ENCODE peak calls at places on chromosomes 6 and 20, in four cellular contexts. One of them, this sample, is unnamed.

GRCh38 chr6:112232845-112233256 is 21.5 kb downstream of the LAMA4 start:
- DNase-seq in astrocyte of the cerebellum: peak
- DNase-seq in G401: no peak
- DNase-seq in dermis blood vessel endothelial cell: peak
- DNase-seq in this sample: no peak

GRCh38 chr6:145544031-145544430 is 191.3 kb downstream of the EPM2A start:
- DNase-seq in dermis blood vessel endothelial cell: no peak
- DNase-seq in astrocyte of the cerebellum: peak
- DNase-seq in G401: no peak
- DNase-seq in this sample: peak

GRCh38 chr20:24868396-24868927 is 80.6 kb upstream of the CST7 start:
- DNase-seq in G401: no peak
- DNase-seq in dermis blood vessel endothelial cell: no peak
- DNase-seq in astrocyte of the cerebellum: no peak
- DNase-seq in this sample: no peak

GRCh38 chr6:89566930-89567634 is 71.5 kb downstream of the LYRM2 start:
- DNase-seq in astrocyte of the cerebellum: peak
- DNase-seq in G401: peak
- DNase-seq in dermis blood vessel endothelial cell: no peak
- DNase-seq in this sample: no peak

GRCh38 chr6:75207211-75207984 is 1.5 kb upstream of the COL12A1 start:
- DNase-seq in astrocyte of the cerebellum: no peak
- DNase-seq in dermis blood vessel endothelial cell: no peak
- DNase-seq in G401: no peak
- DNase-seq in this sample: no peak

GRCh38 chr20:44118185-44119034 is 68.6 kb downstream of the JPH2 start:
- DNase-seq in G401: no peak
- DNase-seq in astrocyte of the cerebellum: no peak
- DNase-seq in dermis blood vessel endothelial cell: no peak
- DNase-seq in this sample: no peak

GRCh38 chr6:132401941-132402275 is 633 bp upstream of the MOXD1 start:
- DNase-seq in G401: no peak
- DNase-seq in dermis blood vessel endothelial cell: no peak
- DNase-seq in astrocyte of the cerebellum: no peak
- DNase-seq in this sample: no peak

GRCh38 chr6:109055771-109056235 is 38.8 kb downstream of the SESN1 start:
- DNase-seq in G401: no peak
- DNase-seq in astrocyte of the cerebellum: no peak
- DNase-seq in dermis blood vessel endothelial cell: no peak
- DNase-seq in this sample: no peak

GRCh38 chr6:166266336-166266735 is 41.9 kb downstream of the PRR18 start:
- DNase-seq in dermis blood vessel endothelial cell: no peak
- DNase-seq in G401: no peak
- DNase-seq in astrocyte of the cerebellum: no peak
- DNase-seq in this sample: no peak

GRCh38 chr6:6623553-6623952 is 35.0 kb downstream of the LY86 start:
- DNase-seq in astrocyte of the cerebellum: no peak
- DNase-seq in G401: no peak
- DNase-seq in dermis blood vessel endothelial cell: no peak
- DNase-seq in this sample: no peak

GRCh38 chr6:39785281-39785680 is 6.9 kb upstream of the DAAM2 start:
- DNase-seq in G401: no peak
- DNase-seq in astrocyte of the cerebellum: no peak
- DNase-seq in dermis blood vessel endothelial cell: no peak
- DNase-seq in this sample: no peak

This sample was measured in retinal pigment epithelial cell.